ENCODE peak calls at places on chromosomes 16 and 17, in ten cellular contexts. G is transverse colon, E is tibial nerve, A is A549, T is stomach, W is esophagus muscularis mucosa, B is ovary, Q is GM12878, O is H1, F is upper lobe of left lung. U is an unnamed sample.

GRCh38 chr16:86120982-86121242 is 221.9 kb downstream of the IRF8 start:
- DNase-seq in G (no peak), Q (no peak), B (no peak), F (no peak), T (no peak), A (no peak), W (no peak), O (no peak), E (no peak), U (no peak)

GRCh38 chr17:32349503-32349853 is 479 bp upstream of the ZNF207 start:
- DNase-seq in A (no peak), F (no peak), O (no peak), E (peak), W (no peak), T (no peak), Q (no peak), B (no peak), G (peak), U (no peak)

GRCh38 chr16:287298-287811 is 4.4 kb downstream of the PDIA2 start:
- DNase-seq in F (no peak), T (peak), Q (no peak), O (no peak), B (no peak), A (no peak), G (no peak), E (no peak), W (no peak), U (no peak)

GRCh38 chr17:10741416-10742140 is 11.8 kb upstream of the TMEM220 start:
- DNase-seq in E (no peak), Q (no peak), A (no peak), W (no peak), B (no peak), T (peak), G (no peak), F (no peak), O (no peak), U (no peak)

GRCh38 chr16:15572329-15573001 is 70.5 kb downstream of the MARF1 start:
- DNase-seq in E (no peak), W (no peak), F (no peak), T (no peak), G (no peak), Q (no peak), B (no peak), O (no peak), A (no peak), U (no peak)

GRCh38 chr16:83403751-83404150 is 404.0 kb upstream of the HSBP1 start:
- DNase-seq in E (no peak), T (no peak), Q (no peak), W (no peak), G (no peak), O (no peak), F (no peak), A (no peak), B (no peak), U (no peak)

GRCh38 chr17:14201087-14201486 is 35.6 kb downstream of the CDRT15 start:
- DNase-seq in A (no peak), W (no peak), E (no peak), F (peak), O (no peak), B (no peak), T (no peak), Q (no peak), G (peak), U (no peak)

GRCh38 chr17:7392696-7393612 is 1.4 kb downstream of the PLSCR3 start:
- DNase-seq in Q (no peak), G (no peak), W (no peak), B (no peak), E (no peak), O (no peak), A (no peak), F (no peak), T (no peak), U (no peak)

GRCh38 chr16:68070249-68070725 is 14.9 kb upstream of the NFATC3 start:
- DNase-seq in E (no peak), Q (no peak), B (no peak), F (no peak), A (no peak), W (no peak), T (no peak), G (no peak), O (no peak), U (no peak)

GRCh38 chr16:67397812-67398545 is 4.7 kb upstream of the TPPP3 start:
- DNase-seq in W (no peak), G (no peak), F (no peak), T (no peak), B (no peak), O (no peak), A (no peak), Q (no peak), E (no peak), U (no peak)

GRCh38 chr17:71329310-71330098 is 791.3 kb upstream of the SOX9 start:
- DNase-seq in G (no peak), E (no peak), O (no peak), W (no peak), A (no peak), F (no peak), Q (no peak), T (no peak), B (no peak), U (no peak)

GRCh38 chr17:2853722-2854580 is 57.7 kb downstream of the RAP1GAP2 start:
- DNase-seq in E (no peak), A (peak), G (peak), F (peak), B (no peak), W (no peak), T (peak), Q (no peak), O (no peak), U (peak)

GRCh38 chr16:29816694-29817441 is 916 bp downstream of the PAGR1 start:
- DNase-seq in E (no peak), Q (no peak), O (no peak), T (peak), F (peak), G (peak), W (no peak), A (peak), B (peak), U (peak)

GRCh38 chr17:62126292-62126691 is 61.2 kb upstream of the MED13 start:
- DNase-seq in F (no peak), O (no peak), Q (no peak), A (no peak), T (no peak), E (no peak), B (no peak), G (no peak), W (no peak), U (no peak)

GRCh38 chr16:85261657-85262557 is 149.6 kb upstream of the CIBAR2 start:
- DNase-seq in E (no peak), W (no peak), Q (no peak), T (no peak), B (no peak), O (no peak), A (no peak), F (no peak), G (no peak), U (no peak)

GRCh38 chr16:66950437-66950836 is 10.6 kb upstream of the CES3 start:
- DNase-seq in F (no peak), O (no peak), E (no peak), Q (no peak), A (no peak), G (no peak), W (no peak), T (no peak), B (no peak), U (no peak)

GRCh38 chr17:38748329-38749221 is at the start of gene PCGF2:
- DNase-seq in A (peak), T (peak), B (peak), O (peak), Q (no peak), F (peak), G (peak), W (peak), E (peak), U (peak)

GRCh38 chr16:55640714-55641327 is 15.0 kb upstream of the SLC6A2 start:
- DNase-seq in E (no peak), G (no peak), Q (no peak), F (no peak), B (no peak), W (no peak), T (no peak), A (no peak), O (no peak), U (no peak)

GRCh38 chr16:67805718-67806427 is 487 bp downstream of the RANBP10 start:
- DNase-seq in F (peak), E (no peak), W (no peak), G (peak), B (no peak), Q (no peak), T (no peak), A (no peak), O (no peak), U (no peak)

GRCh38 chr17:67245694-67246397 is 850 bp upstream of the HELZ start:
- DNase-seq in T (peak), E (no peak), G (peak), O (no peak), Q (no peak), B (no peak), A (no peak), F (peak), W (no peak), U (no peak)

GRCh38 chr17:66290097-66290722 is 12.2 kb upstream of the PRKCA start:
- DNase-seq in O (no peak), T (no peak), B (no peak), G (no peak), E (no peak), F (no peak), W (no peak), A (no peak), Q (no peak), U (no peak)

GRCh38 chr16:53964145-53964544 is 260.2 kb downstream of the FTO start:
- DNase-seq in O (no peak), W (no peak), Q (no peak), G (no peak), T (no peak), A (no peak), B (no peak), E (no peak), F (no peak), U (no peak)

GRCh38 chr17:34816806-34817205 is 144.5 kb downstream of the CCT6B start:
- DNase-seq in T (no peak), E (no peak), G (no peak), A (no peak), Q (no peak), W (no peak), O (no peak), B (no peak), F (no peak), U (no peak)

GRCh38 chr16:515175-515962 is 12.1 kb upstream of the CAPN15 start:
- DNase-seq in Q (no peak), E (no peak), G (no peak), W (no peak), A (no peak), O (no peak), F (no peak), T (no peak), B (no peak), U (no peak)

GRCh38 chr16:57601801-57602478 is 26.5 kb upstream of the ADGRG1 start:
- DNase-seq in A (no peak), E (no peak), Q (peak), W (no peak), B (no peak), T (no peak), O (no peak), G (no peak), F (no peak), U (no peak)

GRCh38 chr16:70592106-70592571 is 54.2 kb upstream of the IL34 start:
- DNase-seq in E (no peak), F (peak), G (no peak), B (peak), T (no peak), Q (no peak), O (no peak), A (no peak), W (no peak), U (no peak)

GRCh38 chr17:82287849-82288601 is 14.5 kb upstream of the CSNK1D start:
- DNase-seq in A (peak), F (peak), W (peak), B (peak), T (peak), O (no peak), G (peak), E (no peak), Q (no peak), U (no peak)

GRCh38 chr16:56789360-56789759 is 59.4 kb downstream of the NUP93 start:
- DNase-seq in T (peak), B (peak), O (no peak), W (no peak), A (peak), F (peak), E (no peak), G (peak), Q (no peak), U (no peak)

GRCh38 chr16:57264950-57265371 is 19.5 kb downstream of the PLLP start:
- DNase-seq in A (no peak), O (no peak), W (no peak), B (no peak), E (no peak), G (peak), F (peak), T (peak), Q (no peak), U (no peak)

GRCh38 chr16:4798456-4798855 is 3.3 kb downstream of the SMIM22 start:
- DNase-seq in G (no peak), O (no peak), W (no peak), T (no peak), Q (no peak), A (no peak), F (no peak), E (no peak), B (no peak), U (no peak)

GRCh38 chr16:4797805-4798252 is 2.7 kb downstream of the SMIM22 start:
- DNase-seq in T (no peak), F (no peak), A (no peak), Q (no peak), O (no peak), W (no peak), G (no peak), B (no peak), E (no peak), U (no peak)

GRCh38 chr16:4795181-4795827 is at the start of gene SMIM22:
- DNase-seq in A (no peak), W (no peak), T (peak), E (no peak), Q (no peak), O (no peak), F (peak), B (no peak), G (peak), U (no peak)

GRCh38 chr16:4796982-4797804 is 2.0 kb downstream of the SMIM22 start:
- DNase-seq in B (no peak), G (peak), W (no peak), T (no peak), F (no peak), E (no peak), O (no peak), A (no peak), Q (no peak), U (no peak)

DNA sequence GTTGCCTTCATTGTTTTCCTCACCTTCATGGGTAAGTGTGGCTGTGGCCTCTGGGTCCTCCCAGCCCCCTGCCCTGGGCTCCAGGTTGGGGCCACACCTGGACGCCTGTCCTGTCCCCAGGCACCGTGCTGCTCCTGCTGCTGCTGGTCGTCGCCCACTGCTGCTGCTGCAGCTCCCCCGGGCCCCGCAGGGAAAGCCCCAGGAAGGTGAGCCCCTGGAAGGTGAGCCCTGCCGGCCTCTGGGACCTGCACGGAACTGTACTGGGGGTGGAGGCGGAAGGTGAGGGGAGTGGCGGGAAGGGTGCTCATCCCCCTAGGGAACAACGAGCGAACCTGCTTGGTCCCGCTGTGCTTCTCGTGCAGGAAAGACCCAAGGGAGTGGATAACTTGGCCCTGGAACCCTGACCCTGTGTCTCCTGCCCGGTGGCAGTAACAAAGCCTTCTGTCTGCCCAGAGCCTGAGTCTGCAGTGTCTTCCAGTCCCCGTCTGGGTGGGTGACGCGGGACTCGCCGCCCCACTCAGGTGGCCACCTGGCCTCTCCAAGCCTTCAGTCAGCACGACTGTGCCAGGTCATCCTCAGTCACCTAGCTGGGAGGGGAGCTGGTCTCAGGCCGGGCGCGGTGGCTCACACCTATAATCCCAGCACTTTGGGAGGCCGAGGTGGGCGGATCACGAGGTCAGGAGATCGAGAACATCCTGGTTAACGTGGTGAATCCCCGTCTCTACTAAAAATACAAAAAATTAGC is 831 bp downstream of the SMIM22 start:
- DNase-seq in W (no peak), Q (no peak), F (no peak), O (no peak), A (no peak), T (no peak), B (no peak), G (peak), E (no peak), U (no peak)
- TF ChIP-seq EP300 in W (no peak), Q (no peak), F (no peak), O (no peak), A (no peak), T (no peak), B (no peak), G (no peak), E (no peak), U (no peak)

GRCh38 chr16:1771072-1771863 is at the start of gene NME3:
- DNase-seq in A (peak), Q (no peak), E (peak), T (peak), W (peak), G (peak), O (no peak), B (peak), F (peak), U (peak)

GRCh38 chr16:1768767-1769401 is 2.5 kb downstream of the NME3 start:
- DNase-seq in T (no peak), A (no peak), G (no peak), B (no peak), Q (no peak), E (no peak), W (no peak), F (no peak), O (no peak), U (no peak)

GRCh38 chr16:1771864-1772361 is 570 bp upstream of the NME3 start:
- DNase-seq in E (no peak), W (no peak), B (no peak), F (no peak), Q (no peak), T (no peak), O (no peak), A (no peak), G (peak), U (no peak)

GRCh38 chr16:1769402-1770300 is 1.7 kb downstream of the NME3 start:
- DNase-seq in B (no peak), F (no peak), G (no peak), E (no peak), Q (no peak), W (no peak), O (no peak), A (no peak), T (no peak), U (no peak)

DNA sequence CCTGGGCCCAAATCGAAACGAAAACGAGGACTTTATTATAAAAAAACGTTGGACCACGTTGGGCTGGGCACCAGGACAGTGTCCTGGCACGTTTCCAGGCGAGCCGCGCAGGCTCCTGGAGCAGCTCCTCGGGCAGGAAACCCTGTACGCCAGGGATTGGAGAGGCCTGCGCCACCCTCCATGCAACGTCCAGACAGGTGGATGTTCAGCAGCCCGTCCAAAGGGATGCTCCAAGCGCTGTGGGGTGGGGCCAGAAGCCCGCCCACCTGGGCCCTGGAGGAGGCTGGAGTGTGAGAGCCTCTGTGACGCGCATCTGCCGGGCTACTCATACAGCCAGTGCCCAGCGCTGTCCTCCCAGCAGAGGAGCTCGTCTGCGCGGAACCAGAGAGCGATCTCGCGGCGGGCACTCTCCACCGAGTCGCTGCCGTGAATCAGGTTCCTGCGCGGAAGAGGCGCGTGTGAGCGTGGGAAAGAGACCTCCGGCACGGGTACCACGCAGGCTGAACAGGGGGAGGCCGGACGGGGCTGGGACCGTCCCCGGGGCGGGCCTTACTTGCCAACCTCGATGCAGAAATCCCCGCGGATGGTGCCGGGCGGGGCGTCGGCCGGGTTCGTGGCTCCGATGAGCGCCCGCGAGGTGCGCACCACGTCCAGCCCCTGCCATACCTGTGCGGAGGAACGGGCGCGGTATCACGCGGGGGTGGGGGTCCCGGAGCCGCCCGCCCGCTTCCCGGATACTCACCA is 843 bp downstream of the NME3 start:
- DNase-seq in F (peak), T (peak), O (no peak), G (peak), A (no peak), W (no peak), E (peak), Q (no peak), B (peak), U (no peak)
- TF ChIP-seq POLR2A in F (no peak), T (no peak), O (peak), G (peak), A (no peak), W (peak), E (no peak), Q (peak), B (peak), U (peak)

GRCh38 chr17:15947331-15947730 is 2.4 kb downstream of the ADORA2B start:
- DNase-seq in F (no peak), O (no peak), B (no peak), G (peak), A (no peak), W (no peak), T (no peak), E (no peak), Q (no peak), U (no peak)

GRCh38 chr17:15945493-15946209 is 721 bp downstream of the ADORA2B start:
- DNase-seq in B (no peak), Q (no peak), G (peak), O (no peak), E (no peak), W (no peak), F (no peak), A (peak), T (no peak), U (no peak)

GRCh38 chr17:15946611-15947120 is 1.7 kb downstream of the ADORA2B start:
- DNase-seq in A (no peak), O (no peak), E (no peak), W (no peak), B (no peak), G (peak), T (no peak), Q (no peak), F (no peak), U (no peak)

GRCh38 chr17:15943971-15944719 is 785 bp upstream of the ADORA2B start:
- DNase-seq in G (no peak), B (no peak), E (no peak), T (no peak), O (no peak), Q (no peak), W (no peak), A (no peak), F (no peak), U (no peak)

DNA sequence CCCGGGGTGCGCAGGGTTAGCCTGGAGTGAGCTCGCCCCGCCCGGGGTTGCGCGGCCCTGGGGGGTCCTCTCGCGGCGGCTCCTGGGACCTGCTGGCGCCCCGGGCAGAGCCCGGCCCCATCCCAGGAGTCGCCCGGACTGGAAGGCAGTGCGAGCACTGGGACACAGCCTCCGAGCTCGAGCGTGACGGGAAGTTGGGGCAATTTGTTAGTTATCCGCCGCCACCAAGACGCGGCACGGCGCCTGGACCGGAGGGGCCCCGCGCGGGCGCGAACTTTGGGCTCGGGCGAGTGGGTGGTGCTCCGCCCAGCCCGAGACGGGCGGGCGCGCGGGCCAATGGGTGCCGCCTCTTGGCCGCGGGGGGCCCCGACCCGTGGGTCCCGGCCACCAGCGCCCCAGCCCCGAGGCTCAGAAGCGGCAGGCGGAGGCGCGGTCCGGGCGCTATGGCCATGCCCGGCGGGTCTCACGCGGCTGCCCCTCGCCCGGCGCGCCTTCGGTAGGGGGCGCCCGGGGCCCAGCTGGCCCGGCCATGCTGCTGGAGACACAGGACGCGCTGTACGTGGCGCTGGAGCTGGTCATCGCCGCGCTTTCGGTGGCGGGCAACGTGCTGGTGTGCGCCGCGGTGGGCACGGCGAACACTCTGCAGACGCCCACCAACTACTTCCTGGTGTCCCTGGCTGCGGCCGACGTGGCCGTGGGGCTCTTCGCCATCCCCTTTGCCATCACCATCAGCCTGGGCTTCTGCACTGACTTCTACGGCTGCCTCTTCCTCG is at the start of gene ADORA2B:
- DNase-seq in A (peak), E (no peak), Q (no peak), G (peak), O (no peak), F (peak), B (peak), T (peak), W (no peak), U (no peak)
- TF ChIP-seq EP300 in A (no peak), E (no peak), Q (no peak), G (no peak), O (no peak), F (no peak), B (no peak), T (no peak), W (no peak), U (no peak)

GRCh38 chr17:1649116-1649843 is 386 bp downstream of the RILP start:
- DNase-seq in Q (no peak), O (no peak), W (peak), A (peak), F (peak), G (peak), T (peak), E (peak), B (peak), U (peak)
- TF ChIP-seq POLR2A in Q (peak), O (no peak), W (peak), A (peak), F (peak), G (peak), T (peak), E (no peak), B (peak), U (peak)

U was measured in suprapubic skin.